ENCODE peak calls at places on chromosomes 3 and 15, in ten cellular contexts. H, T, X, J, B, N, K, W, S and U are unnamed samples.

GRCh38 chr3:71258116-71258515 is 325.4 kb downstream of the FOXP1 start:
- DNase-seq in X (no peak), J (no peak), S (peak), B (no peak), T (no peak), H (no peak), N (peak), K (no peak), W (peak), U (no peak)

GRCh38 chr3:16534914-16535301 is 21.4 kb upstream of the RFTN1 start:
- DNase-seq in X (no peak), J (no peak), B (no peak), T (no peak), K (no peak), W (no peak), H (no peak), N (no peak), S (no peak), U (no peak)

GRCh38 chr3:14323401-14324223 is 78.8 kb upstream of the SLC6A6 start:
- DNase-seq in N (no peak), J (no peak), X (peak), S (no peak), W (no peak), T (no peak), K (no peak), B (no peak), H (no peak), U (no peak)

GRCh38 chr3:14371573-14372474 is 30.6 kb upstream of the SLC6A6 start:
- DNase-seq in W (peak), T (no peak), X (peak), K (no peak), H (no peak), J (peak), N (peak), S (peak), B (peak), U (peak)

GRCh38 chr3:184155644-184156521 is 706 bp downstream of the DVL3 start:
- DNase-seq in K (peak), X (no peak), W (peak), J (peak), T (peak), B (peak), N (no peak), H (no peak), S (no peak), U (peak)

GRCh38 chr15:59738676-59739075 is 49.6 kb upstream of the BNIP2 start:
- DNase-seq in S (no peak), J (no peak), W (no peak), X (no peak), T (no peak), H (no peak), N (no peak), B (no peak), K (no peak), U (no peak)

GRCh38 chr15:61137139-61137792 is 91.8 kb downstream of the RORA start:
- DNase-seq in W (no peak), N (no peak), B (no peak), S (no peak), T (no peak), X (no peak), K (no peak), H (no peak), J (no peak), U (no peak)

GRCh38 chr3:34863485-34863884 is 775.8 kb upstream of the ARPP21 start:
- DNase-seq in T (no peak), K (peak), W (no peak), H (no peak), X (no peak), N (no peak), S (no peak), J (no peak), B (no peak), U (no peak)

DNA sequence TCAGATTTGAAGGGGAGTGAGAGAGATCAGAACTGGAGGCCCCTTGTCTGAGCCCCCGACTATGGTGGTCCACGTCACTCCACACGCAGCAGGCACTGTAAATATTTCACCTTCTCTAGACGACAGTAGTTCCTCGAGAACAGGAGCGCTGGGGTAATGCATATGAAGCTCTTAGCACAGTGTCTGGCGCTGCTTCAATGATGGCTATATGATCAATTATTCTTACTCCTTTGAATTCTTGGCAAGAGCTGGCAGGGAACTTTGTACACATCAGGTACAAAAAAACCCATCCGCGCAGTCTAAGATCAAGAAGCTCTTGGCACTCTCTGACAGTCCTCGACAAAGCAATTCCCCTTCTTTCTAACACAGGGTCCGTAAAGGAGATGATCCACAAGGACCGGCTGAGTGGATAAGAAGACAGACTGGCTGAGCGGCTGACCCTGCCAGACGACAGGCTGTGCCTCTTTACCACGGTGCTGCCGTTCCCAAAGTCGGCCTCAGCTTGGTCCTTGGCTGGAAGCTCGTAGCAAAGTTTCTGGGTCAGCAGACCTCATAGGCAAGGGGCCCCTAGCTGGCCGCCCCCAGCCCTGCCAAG is 475 bp upstream of the NRROS start:
- DNase-seq in J (no peak), K (no peak), X (no peak), B (no peak), W (no peak), T (no peak), H (no peak), N (no peak), S (no peak), U (no peak)
- H3K4me3 ChIP-seq in J (peak), K (peak), X (peak), B (peak), W (no peak), T (peak), H (peak), N (peak), S (peak), U (no peak)

GRCh38 chr3:47056705-47057104 is 77.2 kb downstream of the NBEAL2 start:
- DNase-seq in T (no peak), H (no peak), K (no peak), J (no peak), B (no peak), X (no peak), S (no peak), W (no peak), N (no peak), U (no peak)
- H3K27ac ChIP-seq in T (no peak), H (no peak), K (no peak), J (no peak), B (no peak), X (no peak), S (no peak), W (no peak), N (no peak), U (no peak)

GRCh38 chr3:54630111-54630623 is 297.7 kb downstream of the LRTM1 start:
- DNase-seq in T (no peak), S (no peak), H (no peak), K (no peak), X (no peak), B (no peak), N (no peak), J (no peak), W (no peak), U (no peak)
- H3K4me3 ChIP-seq in T (no peak), S (no peak), H (no peak), K (no peak), X (no peak), B (no peak), N (no peak), J (no peak), W (no peak), U (no peak)

GRCh38 chr15:68590721-68591389 is 12.1 kb downstream of the CORO2B start:
- DNase-seq in X (peak), J (no peak), T (no peak), K (no peak), W (no peak), N (no peak), B (no peak), S (no peak), H (no peak), U (no peak)
- H3K27ac ChIP-seq in X (no peak), J (no peak), T (no peak), K (no peak), W (no peak), N (no peak), B (no peak), S (no peak), H (no peak), U (no peak)

GRCh38 chr3:28978092-28978491 is 302.8 kb upstream of the RBMS3 start:
- DNase-seq in N (no peak), B (no peak), T (no peak), X (no peak), W (no peak), K (no peak), J (no peak), S (no peak), H (no peak), U (no peak)

GRCh38 chr3:28980631-28981030 is 300.2 kb upstream of the RBMS3 start:
- DNase-seq in K (no peak), X (no peak), S (no peak), W (no peak), T (no peak), B (no peak), N (no peak), H (no peak), J (no peak), U (no peak)

GRCh38 chr3:28982906-28983305 is 298.0 kb upstream of the RBMS3 start:
- DNase-seq in W (no peak), N (no peak), S (no peak), B (no peak), T (no peak), H (no peak), K (no peak), J (no peak), X (no peak), U (no peak)

DNA sequence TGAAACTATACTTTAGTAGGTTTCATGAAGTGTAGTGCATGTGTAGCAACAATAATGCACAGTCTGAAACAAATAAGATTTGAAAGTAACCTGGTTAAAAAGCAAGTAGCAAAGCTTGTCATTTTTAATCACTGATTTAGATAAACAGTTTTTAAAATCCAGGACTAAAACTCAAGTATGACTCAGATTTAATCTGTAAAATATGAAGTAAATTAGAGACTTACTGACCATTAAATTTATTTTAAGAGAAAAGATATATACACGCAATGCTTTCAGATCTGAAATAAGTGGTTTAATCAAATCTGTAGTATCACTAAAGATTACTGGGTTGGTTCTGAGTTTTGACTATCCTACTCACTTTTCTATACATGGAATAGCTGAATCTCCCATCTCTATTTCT is 300.7 kb upstream of the RBMS3 start:
- DNase-seq in X (no peak), B (no peak), T (no peak), J (no peak), W (no peak), K (no peak), N (no peak), S (no peak), H (no peak), U (no peak)
- H3K4me3 ChIP-seq in X (no peak), B (no peak), T (no peak), J (no peak), W (no peak), K (no peak), N (no peak), S (no peak), H (no peak), U (no peak)